ENCODE peak calls at places on chromosomes 11 and 22, in eight cellular contexts. H, A, C, D, Y, X, V and T are unnamed samples.

GRCh38 chr11:30174265-30175022 is 56.4 kb upstream of the FSHB start:
- DNase-seq in H (no peak), A (no peak), C (no peak), D (no peak), Y (no peak), X (no peak), V (no peak), T (no peak)

GRCh38 chr11:101915811-101916291 is 471 bp downstream of the ANGPTL5 start:
- DNase-seq in H (peak), A (no peak), C (no peak), D (no peak), Y (no peak), X (no peak), V (peak), T (no peak)

GRCh38 chr22:50571264-50572175 is 6.7 kb downstream of the CPT1B start:
- DNase-seq in H (no peak), A (peak), C (no peak), D (no peak), Y (no peak), X (no peak), V (no peak), T (no peak)

GRCh38 chr11:120778692-120779490 is 245.0 kb upstream of the TBCEL start:
- DNase-seq in H (no peak), A (no peak), C (no peak), D (peak), Y (no peak), X (no peak), V (no peak), T (no peak)

GRCh38 chr11:130206141-130206540 is 46.6 kb downstream of the ST14 start:
- DNase-seq in H (no peak), A (peak), C (peak), D (peak), Y (no peak), X (peak), V (no peak), T (no peak)

GRCh38 chr11:120950880-120951279 is 73.0 kb upstream of the TBCEL start:
- DNase-seq in H (no peak), A (no peak), C (no peak), D (no peak), Y (no peak), X (no peak), V (no peak), T (no peak)

GRCh38 chr11:120079750-120080610 is 57.9 kb downstream of the TRIM29 start:
- DNase-seq in H (no peak), A (peak), C (no peak), D (peak), Y (no peak), X (peak), V (peak), T (no peak)

GRCh38 chr11:14390669-14391068 is 31.7 kb upstream of the RRAS2 start:
- DNase-seq in H (peak), A (no peak), C (no peak), D (no peak), Y (no peak), X (no peak), V (no peak), T (no peak)

GRCh38 chr11:85647604-85648299 is at the start of gene TMEM126A:
- DNase-seq in H (peak), A (peak), C (peak), D (peak), Y (peak), X (peak), V (peak), T (no peak)

GRCh38 chr22:20089226-20089976 is 9.4 kb downstream of the DGCR8 start:
- DNase-seq in H (no peak), A (no peak), C (no peak), D (peak), Y (no peak), X (no peak), V (no peak), T (no peak)

GRCh38 chr11:63567044-63567840 is 4.1 kb upstream of the PLAAT2 start:
- DNase-seq in H (peak), A (no peak), C (peak), D (no peak), Y (no peak), X (peak), V (peak), T (peak)

GRCh38 chr11:68950776-68951175 is 30.0 kb downstream of the MRGPRD start:
- DNase-seq in H (no peak), A (no peak), C (no peak), D (no peak), Y (no peak), X (no peak), V (no peak), T (no peak)

GRCh38 chr11:112294688-112295340 is 34.2 kb upstream of the PLET1 start:
- DNase-seq in H (no peak), A (no peak), C (no peak), D (no peak), Y (no peak), X (no peak), V (peak), T (peak)

GRCh38 chr11:75145196-75145971 is 5.5 kb upstream of the SLCO2B1 start:
- DNase-seq in H (no peak), A (no peak), C (no peak), D (no peak), Y (no peak), X (no peak), V (no peak), T (no peak)

GRCh38 chr22:44753189-44754042 is 1.0 kb downstream of the ARHGAP8 start:
- DNase-seq in H (peak), A (no peak), C (no peak), D (no peak), Y (peak), X (no peak), V (no peak), T (peak)

GRCh38 chr11:102791271-102792036 is 6.5 kb downstream of the MMP1 start:
- DNase-seq in H (no peak), A (no peak), C (no peak), D (no peak), Y (no peak), X (no peak), V (no peak), T (no peak)

GRCh38 chr22:39457546-39458442 is 982 bp downstream of the MGAT3 start:
- DNase-seq in H (no peak), A (no peak), C (no peak), D (no peak), Y (no peak), X (no peak), V (peak), T (no peak)

GRCh38 chr22:48489551-48490512 is 1337.8 kb downstream of the BRD1 start:
- DNase-seq in H (no peak), A (peak), C (peak), D (peak), Y (no peak), X (no peak), V (no peak), T (no peak)

GRCh38 chr11:120324932-120325810 is at the start of gene TLCD5:
- DNase-seq in H (peak), A (peak), C (peak), D (peak), Y (no peak), X (peak), V (no peak), T (no peak)

GRCh38 chr11:125344846-125345705 is 151.0 kb downstream of the FEZ1 start:
- DNase-seq in H (no peak), A (no peak), C (no peak), D (no peak), Y (no peak), X (no peak), V (no peak), T (no peak)

GRCh38 chr11:83736689-83737088 is 450.5 kb upstream of the CCDC90B start:
- DNase-seq in H (no peak), A (no peak), C (no peak), D (no peak), Y (no peak), X (no peak), V (no peak), T (no peak)

GRCh38 chr11:3203221-3204043 is 15.2 kb downstream of the MRGPRG start:
- DNase-seq in H (no peak), A (no peak), C (peak), D (peak), Y (no peak), X (no peak), V (peak), T (no peak)

GRCh38 chr22:28909375-28909774 is 26.0 kb downstream of the ZNRF3 start:
- DNase-seq in H (peak), A (no peak), C (no peak), D (no peak), Y (no peak), X (no peak), V (no peak), T (no peak)

GRCh38 chr11:93536346-93536871 is 6.8 kb downstream of the SMCO4 start:
- DNase-seq in H (no peak), A (no peak), C (no peak), D (no peak), Y (no peak), X (no peak), V (no peak), T (no peak)

GRCh38 chr11:123137496-123138270 is 57.4 kb downstream of the CLMP start:
- DNase-seq in H (peak), A (peak), C (peak), D (no peak), Y (peak), X (peak), V (peak), T (no peak)

GRCh38 chr11:60206616-60207015 is 23.7 kb upstream of the MS4A6A start:
- DNase-seq in H (no peak), A (no peak), C (no peak), D (no peak), Y (no peak), X (no peak), V (no peak), T (no peak)

GRCh38 chr22:19360862-19361261 is 69.3 kb upstream of the CLTCL1 start:
- DNase-seq in H (no peak), A (no peak), C (no peak), D (no peak), Y (no peak), X (no peak), V (no peak), T (no peak)

GRCh38 chr11:34773826-34774225 is 142.4 kb downstream of the APIP start:
- DNase-seq in H (peak), A (no peak), C (no peak), D (no peak), Y (no peak), X (no peak), V (no peak), T (peak)

GRCh38 chr11:42631223-42631843 is 680.5 kb upstream of the API5 start:
- DNase-seq in H (peak), A (no peak), C (no peak), D (no peak), Y (no peak), X (no peak), V (peak), T (no peak)

GRCh38 chr22:49735411-49736311 is 92.0 kb downstream of the BRD1 start:
- DNase-seq in H (no peak), A (peak), C (peak), D (peak), Y (no peak), X (peak), V (peak), T (no peak)

GRCh38 chr22:26783886-26784285 is 126.5 kb downstream of the MIAT start:
- DNase-seq in H (no peak), A (no peak), C (no peak), D (no peak), Y (no peak), X (no peak), V (no peak), T (no peak)

GRCh38 chr11:106714179-106714578 is 304.1 kb downstream of the GUCY1A2 start:
- DNase-seq in H (peak), A (no peak), C (no peak), D (no peak), Y (no peak), X (no peak), V (no peak), T (no peak)

GRCh38 chr11:119776031-119776636 is 47.1 kb upstream of the NECTIN1 start:
- DNase-seq in H (no peak), A (no peak), C (no peak), D (peak), Y (no peak), X (no peak), V (no peak), T (no peak)

GRCh38 chr22:50473088-50473487 is 1.7 kb downstream of the SBF1 start:
- DNase-seq in H (no peak), A (no peak), C (no peak), D (no peak), Y (no peak), X (no peak), V (peak), T (no peak)

GRCh38 chr11:65651589-65652510 is 10.9 kb downstream of the RELA start:
- DNase-seq in H (peak), A (peak), C (peak), D (peak), Y (no peak), X (peak), V (peak), T (no peak)

GRCh38 chr11:86247608-86248007 is 3.1 kb downstream of the EED start:
- DNase-seq in H (no peak), A (no peak), C (no peak), D (no peak), Y (no peak), X (no peak), V (no peak), T (no peak)

GRCh38 chr11:131491503-131491902 is 121.1 kb downstream of the NTM start:
- DNase-seq in H (peak), A (no peak), C (no peak), D (no peak), Y (no peak), X (no peak), V (peak), T (no peak)

GRCh38 chr11:82494988-82495432 is 238.7 kb downstream of the FAM181B start:
- DNase-seq in H (peak), A (no peak), C (no peak), D (no peak), Y (no peak), X (no peak), V (peak), T (no peak)

GRCh38 chr11:70566768-70567530 is 168.6 kb downstream of the CTTN start:
- DNase-seq in H (no peak), A (no peak), C (no peak), D (no peak), Y (no peak), X (no peak), V (no peak), T (no peak)

GRCh38 chr11:70569173-70569890 is 171.0 kb downstream of the CTTN start:
- DNase-seq in H (no peak), A (no peak), C (no peak), D (peak), Y (no peak), X (no peak), V (no peak), T (no peak)

GRCh38 chr11:70569996-70570692 is 171.8 kb downstream of the CTTN start:
- DNase-seq in H (no peak), A (no peak), C (no peak), D (peak), Y (no peak), X (no peak), V (no peak), T (no peak)

GRCh38 chr11:70567680-70568503 is 169.6 kb downstream of the CTTN start:
- DNase-seq in H (peak), A (no peak), C (peak), D (peak), Y (no peak), X (no peak), V (peak), T (no peak)

DNA sequence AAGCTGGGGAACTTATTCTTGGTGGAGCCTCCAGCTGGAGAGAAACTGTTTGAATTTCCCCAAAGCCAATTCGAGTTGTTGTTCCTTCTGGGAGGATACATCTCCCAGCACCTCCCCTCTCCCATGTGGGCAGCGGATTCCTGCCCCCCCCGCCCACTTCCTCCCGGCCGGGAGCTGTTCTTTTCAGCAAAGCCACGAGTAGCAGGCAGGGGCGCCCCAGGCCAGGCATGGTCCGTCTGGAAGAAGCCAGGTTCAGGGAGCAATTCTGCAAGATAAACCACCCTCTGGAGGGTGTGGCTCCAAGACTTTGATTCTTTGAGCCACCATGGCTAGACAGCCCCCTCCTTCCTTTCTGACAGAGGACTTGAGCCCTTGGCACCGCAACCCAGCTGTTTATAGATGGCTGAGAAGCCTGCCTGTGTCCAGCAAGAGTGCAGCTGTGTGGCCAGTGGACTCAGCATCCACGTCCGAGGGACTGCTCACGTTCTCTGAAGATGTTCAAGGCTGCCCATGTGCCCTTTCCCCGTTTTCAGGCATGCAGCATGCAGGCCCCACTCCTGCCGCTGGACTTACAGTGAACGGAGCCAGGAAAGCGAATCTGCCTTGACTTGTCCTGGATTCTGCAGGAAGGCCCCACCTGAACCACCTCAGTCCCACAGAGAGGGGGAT is 170.3 kb downstream of the CTTN start:
- DNase-seq in H (peak), A (no peak), C (peak), D (no peak), Y (no peak), X (no peak), V (no peak), T (no peak)
- TF ChIP-seq CTCF in H (peak), A (no peak), C (peak), D (no peak), Y (no peak), X (no peak), V (no peak), T (peak)

GRCh38 chr11:134032501-134033091 is 36.3 kb upstream of the JAM3 start:
- DNase-seq in H (no peak), A (no peak), C (no peak), D (no peak), Y (no peak), X (no peak), V (peak), T (no peak)
- H3K4me3 ChIP-seq in H (no peak), A (no peak), C (no peak), D (no peak), Y (no peak), X (no peak), V (no peak), T (no peak)

GRCh38 chr11:8382436-8383053 is 118.9 kb upstream of the LMO1 start:
- DNase-seq in H (peak), A (no peak), C (no peak), D (peak), Y (no peak), X (no peak), V (no peak), T (peak)

GRCh38 chr11:8386134-8386864 is 122.6 kb upstream of the LMO1 start:
- DNase-seq in H (no peak), A (no peak), C (no peak), D (no peak), Y (no peak), X (no peak), V (no peak), T (no peak)

GRCh38 chr11:8383627-8384026 is 119.9 kb upstream of the LMO1 start:
- DNase-seq in H (no peak), A (no peak), C (no peak), D (no peak), Y (no peak), X (no peak), V (no peak), T (no peak)

GRCh38 chr11:8383227-8383626 is 119.5 kb upstream of the LMO1 start:
- DNase-seq in H (no peak), A (no peak), C (no peak), D (no peak), Y (no peak), X (no peak), V (no peak), T (no peak)

GRCh38 chr11:8384199-8384821 is 120.6 kb upstream of the LMO1 start:
- DNase-seq in H (peak), A (peak), C (no peak), D (no peak), Y (peak), X (peak), V (peak), T (no peak)
- TF ChIP-seq CTCF in H (no peak), A (no peak), C (peak), D (no peak), Y (no peak), X (no peak), V (no peak), T (no peak)

GRCh38 chr11:972812-973211 is 47.1 kb downstream of the AP2A2 start:
- DNase-seq in H (no peak), A (no peak), C (no peak), D (no peak), Y (no peak), X (no peak), V (no peak), T (no peak)
- H3K4me3 ChIP-seq in H (no peak), A (no peak), C (no peak), D (no peak), Y (no peak), X (no peak), V (no peak), T (no peak)

DNA sequence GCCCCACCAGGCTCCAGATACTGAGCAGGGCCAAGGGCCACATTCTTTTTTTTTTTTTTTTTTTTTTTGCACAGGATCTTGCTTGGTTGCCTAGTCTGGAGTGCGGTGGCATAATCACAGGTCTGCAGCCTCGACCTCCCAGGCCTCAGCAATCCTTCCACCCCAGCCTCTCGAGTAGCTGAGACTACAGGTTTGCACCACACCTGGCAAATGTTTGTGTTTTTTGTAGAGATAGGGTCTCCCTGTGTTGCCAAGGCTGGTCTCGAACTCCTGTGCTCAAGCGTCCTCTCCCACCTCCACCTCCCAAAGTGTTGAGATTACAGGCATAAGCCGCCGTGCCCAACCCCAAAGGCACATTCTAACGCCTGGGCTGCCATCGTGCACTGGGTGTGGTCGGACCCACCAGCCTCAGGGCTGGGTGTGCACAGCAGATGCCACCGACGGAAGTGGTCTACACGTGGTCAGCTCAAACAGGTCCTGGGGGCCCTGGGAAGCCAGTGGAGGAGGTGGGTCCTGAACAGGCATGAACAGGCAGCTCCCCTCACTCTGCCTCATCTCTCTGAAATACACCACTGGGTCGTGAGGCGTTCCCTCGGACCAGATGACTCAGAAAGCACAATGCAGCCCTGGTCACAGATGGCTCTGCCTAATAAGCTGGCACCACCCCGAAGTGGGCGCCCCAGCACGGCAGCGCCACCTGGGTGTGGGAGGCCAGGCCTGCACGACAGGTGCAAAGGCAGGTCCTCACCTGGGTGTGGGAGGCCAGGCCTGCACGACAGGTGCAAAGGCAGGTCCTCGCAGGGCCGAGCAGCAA is 5.1 kb upstream of the B4GALNT4 start:
- DNase-seq in H (peak), A (peak), C (peak), D (peak), Y (peak), X (peak), V (peak), T (no peak)
- TF ChIP-seq CTCF in H (peak), A (no peak), C (peak), D (no peak), Y (no peak), X (peak), V (peak), T (peak)